ENCODE peak calls at places on chromosomes 5 and 9, in four cellular contexts. Y is activated naive CD8-positive, alpha-beta T cell treated with anti-CD3 and anti-CD28 coated beads, Interleukin-2, amount 50 U/mL, for 24 hours; O is activated CD8-positive, alpha-beta memory T cell treated with anti-CD3 and anti-CD28 coated beads for 4 hours; K is lung. A is an unnamed sample.

GRCh38 chr9:81141952-81142351 is 547.4 kb downstream of the TLE1 start:
- DNase-seq in Y (no peak), O (no peak), K (no peak), A (no peak)

GRCh38 chr9:115524467-115525059 is 406.6 kb upstream of the TNC start:
- DNase-seq in Y (no peak), O (no peak), K (no peak), A (peak; percentile 40)

GRCh38 chr5:10987881-10988504 is 227.0 kb upstream of the DAP start:
- DNase-seq in Y (peak; percentile 77), O (peak; percentile 12), K (peak; percentile 67), A (peak; percentile 71)

GRCh38 chr5:67815455-67816391 is 399.8 kb upstream of the PIK3R1 start:
- DNase-seq in Y (no peak), O (no peak), K (no peak), A (no peak)

GRCh38 chr9:24293391-24293790 is 252.3 kb downstream of the IZUMO3 start:
- DNase-seq in Y (no peak), O (no peak), K (no peak), A (no peak)

GRCh38 chr5:126509339-126509738 is 85.7 kb downstream of the ALDH7A1 start:
- DNase-seq in Y (no peak), O (no peak), K (no peak), A (no peak)

GRCh38 chr5:150557507-150557872 is 49.6 kb downstream of the NDST1 start:
- DNase-seq in Y (no peak), O (no peak), K (no peak), A (no peak)

GRCh38 chr5:54013556-54014157 is 296.7 kb downstream of the ARL15 start:
- DNase-seq in Y (peak; percentile 36), O (no peak), K (no peak), A (peak; percentile 20)

GRCh38 chr5:178333821-178334481 is 101.3 kb upstream of the PHYKPL start:
- DNase-seq in Y (no peak), O (no peak), K (no peak), A (no peak)

GRCh38 chr5:144028058-144028457 is 142.4 kb downstream of the YIPF5 start:
- DNase-seq in Y (no peak), O (no peak), K (no peak), A (no peak)

GRCh38 chr5:14268236-14268701 is 125.1 kb downstream of the TRIO start:
- DNase-seq in Y (no peak), O (no peak), K (no peak), A (no peak)

GRCh38 chr5:16580382-16580781 is 36.4 kb downstream of the RETREG1 start:
- DNase-seq in Y (no peak), O (no peak), K (no peak), A (no peak)

GRCh38 chr9:121861501-121862180 is 210.2 kb downstream of the DAB2IP start:
- DNase-seq in Y (no peak), O (no peak), K (no peak), A (peak; percentile 36)

GRCh38 chr5:52740007-52740406 is 47.7 kb upstream of the ITGA1 start:
- DNase-seq in Y (no peak), O (no peak), K (no peak), A (no peak)

GRCh38 chr5:19745247-19745646 is 242.8 kb downstream of the CDH18 start:
- DNase-seq in Y (no peak), O (no peak), K (no peak), A (no peak)

GRCh38 chr5:134007581-134008256 is 2.9 kb upstream of the VDAC1 start:
- DNase-seq in Y (no peak), O (no peak), K (no peak), A (no peak)

GRCh38 chr5:15575566-15576195 is 75.7 kb downstream of the FBXL7 start:
- DNase-seq in Y (no peak), O (no peak), K (no peak), A (no peak)